ENCODE peak calls at places on chromosomes 7 and 10, in four cellular contexts. D, F, K and Z are unnamed samples.

GRCh38 chr10:80136134-80136571 is 3.6 kb downstream of the PLAC9 start:
- DNase-seq in D (no peak), K (no peak), F (no peak), Z (no peak)

GRCh38 chr7:149616898-149617297 is 119.3 kb upstream of the ZNF746 start:
- DNase-seq in F (no peak), D (no peak), K (no peak), Z (no peak)

GRCh38 chr10:31154996-31155395 is 123.3 kb upstream of the ZNF438 start:
- DNase-seq in K (no peak), F (no peak), D (no peak), Z (no peak)

GRCh38 chr7:102042016-102042656 is 224.7 kb downstream of the CUX1 start:
- DNase-seq in F (no peak), D (no peak), K (no peak), Z (no peak)

GRCh38 chr10:58662314-58662713 is 149.6 kb downstream of the BICC1 start:
- DNase-seq in F (no peak), K (no peak), D (no peak), Z (no peak)

GRCh38 chr7:22481726-22482125 is 18.3 kb downstream of the STEAP1B start:
- DNase-seq in F (peak), D (no peak), K (no peak), Z (peak)

GRCh38 chr10:67098460-67098859 is 172.6 kb downstream of the LRRTM3 start:
- DNase-seq in K (no peak), F (no peak), D (no peak), Z (no peak)

GRCh38 chr7:10075866-10076265 is 897.8 kb upstream of the PHF14 start:
- DNase-seq in D (no peak), K (no peak), F (no peak), Z (no peak)